ENCODE peak calls at places on chromosomes 11 and 22, in four cellular contexts. One of them, this sample, is unnamed.

GRCh38 chr11:64071849-64072248 is 36.1 kb downstream of the FLRT1 start:
- DNase-seq in HL-60: no peak
- DNase-seq in bronchial epithelial cell: no peak
- DNase-seq in transverse colon: no peak
- DNase-seq in this sample: no peak

GRCh38 chr11:29373725-29374124 is 643.1 kb downstream of the KCNA4 start:
- DNase-seq in HL-60: no peak
- DNase-seq in bronchial epithelial cell: no peak
- DNase-seq in transverse colon: no peak
- DNase-seq in this sample: no peak

GRCh38 chr11:79417069-79417920 is 23.5 kb downstream of the TENM4 start:
- DNase-seq in HL-60: no peak
- DNase-seq in bronchial epithelial cell: peak
- DNase-seq in transverse colon: no peak
- DNase-seq in this sample: peak

GRCh38 chr11:43583548-43583947 is 97.0 kb upstream of the HSD17B12 start:
- DNase-seq in HL-60: no peak
- DNase-seq in bronchial epithelial cell: no peak
- DNase-seq in transverse colon: no peak
- DNase-seq in this sample: no peak

GRCh38 chr11:68839953-68840641 is 1.6 kb downstream of the CPT1A start:
- DNase-seq in HL-60: no peak
- DNase-seq in bronchial epithelial cell: no peak
- DNase-seq in transverse colon: peak
- DNase-seq in this sample: no peak

GRCh38 chr11:20355221-20356219 is 8.0 kb upstream of the HTATIP2 start:
- DNase-seq in HL-60: peak
- DNase-seq in bronchial epithelial cell: peak
- DNase-seq in transverse colon: peak
- DNase-seq in this sample: peak

GRCh38 chr11:65540290-65541092 is 15.6 kb downstream of the SCYL1 start:
- DNase-seq in HL-60: peak
- DNase-seq in bronchial epithelial cell: peak
- DNase-seq in transverse colon: peak
- DNase-seq in this sample: peak

GRCh38 chr11:19714387-19715363 is 2.0 kb downstream of the NAV2 start:
- DNase-seq in HL-60: no peak
- DNase-seq in bronchial epithelial cell: peak
- DNase-seq in transverse colon: no peak
- DNase-seq in this sample: no peak

GRCh38 chr11:96091476-96091875 is 167.6 kb upstream of the MTMR2 start:
- DNase-seq in HL-60: no peak
- DNase-seq in bronchial epithelial cell: no peak
- DNase-seq in transverse colon: no peak
- DNase-seq in this sample: no peak

GRCh38 chr11:82080160-82080559 is 653.5 kb downstream of the FAM181B start:
- DNase-seq in HL-60: no peak
- DNase-seq in bronchial epithelial cell: peak
- DNase-seq in transverse colon: no peak
- DNase-seq in this sample: peak

GRCh38 chr11:23903044-23903704 is 593.7 kb upstream of the LUZP2 start:
- DNase-seq in HL-60: no peak
- DNase-seq in bronchial epithelial cell: peak
- DNase-seq in transverse colon: no peak
- DNase-seq in this sample: peak

GRCh38 chr11:47051217-47051616 is 114.7 kb downstream of the CSTPP1 start:
- DNase-seq in HL-60: no peak
- DNase-seq in bronchial epithelial cell: no peak
- DNase-seq in transverse colon: no peak
- DNase-seq in this sample: no peak

GRCh38 chr22:22748297-22748743 is 103.9 kb downstream of the GGTLC2 start:
- DNase-seq in HL-60: peak
- DNase-seq in bronchial epithelial cell: peak
- DNase-seq in transverse colon: peak
- DNase-seq in this sample: peak

GRCh38 chr11:44624761-44625221 is 59.3 kb downstream of the CD82 start:
- DNase-seq in HL-60: no peak
- DNase-seq in bronchial epithelial cell: no peak
- DNase-seq in transverse colon: peak
- DNase-seq in this sample: no peak

GRCh38 chr11:5291207-5291838 is 10.4 kb downstream of the OR51B4 start:
- DNase-seq in HL-60: peak
- DNase-seq in bronchial epithelial cell: peak
- DNase-seq in transverse colon: no peak
- DNase-seq in this sample: peak

GRCh38 chr11:17898782-17899181 is 114.1 kb downstream of the SERGEF start:
- DNase-seq in HL-60: no peak
- DNase-seq in bronchial epithelial cell: peak
- DNase-seq in transverse colon: no peak
- DNase-seq in this sample: peak

GRCh38 chr11:76237914-76238313 is 31.6 kb upstream of the WNT11 start:
- DNase-seq in HL-60: peak
- DNase-seq in bronchial epithelial cell: no peak
- DNase-seq in transverse colon: no peak
- DNase-seq in this sample: peak

DNA sequence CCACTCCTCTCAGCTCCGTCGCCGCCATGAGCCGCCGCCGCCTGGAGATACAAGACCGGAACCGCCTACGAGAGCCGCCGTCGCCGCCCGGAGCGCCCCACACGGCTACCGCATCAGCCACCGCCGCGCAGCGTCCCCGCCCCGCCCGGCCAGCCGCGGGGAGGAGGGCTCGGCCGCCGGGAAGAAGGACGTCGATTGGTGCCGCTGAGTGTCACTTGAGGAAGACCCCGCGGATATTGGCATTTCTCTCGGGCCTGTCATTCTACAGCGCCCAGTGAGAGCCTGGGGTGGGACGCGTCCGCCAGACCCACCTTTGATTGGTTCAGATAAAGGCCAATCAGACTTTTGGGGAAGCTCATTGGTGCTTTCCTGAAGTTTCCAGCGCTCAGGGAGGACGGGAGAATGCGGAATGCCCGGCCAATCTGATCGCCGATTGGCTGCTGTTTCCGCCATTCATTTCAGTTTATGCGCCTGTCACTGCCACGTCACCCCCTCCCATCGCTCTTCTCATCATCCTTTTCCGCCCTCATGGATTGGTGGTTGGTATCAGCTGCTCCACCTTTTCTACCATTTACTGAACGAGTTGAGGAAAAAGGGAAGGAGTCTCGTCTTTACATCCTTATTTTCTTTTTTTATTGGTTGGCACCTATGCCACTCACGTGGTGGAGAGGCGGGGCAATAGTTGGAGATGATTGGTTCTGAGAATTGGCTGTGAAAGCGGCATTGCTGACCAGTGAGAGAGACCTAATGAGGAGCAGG is at the start of gene OSBP:
- DNase-seq in HL-60: peak
- DNase-seq in bronchial epithelial cell: peak
- DNase-seq in transverse colon: peak
- DNase-seq in this sample: peak
- TF ChIP-seq CTCF in HL-60: no peak
- TF ChIP-seq CTCF in bronchial epithelial cell: no peak
- TF ChIP-seq CTCF in transverse colon: peak
- TF ChIP-seq CTCF in this sample: no peak

GRCh38 chr11:34139346-34139745 is 33.9 kb downstream of the NAT10 start:
- DNase-seq in HL-60: no peak
- DNase-seq in bronchial epithelial cell: no peak
- DNase-seq in transverse colon: no peak
- DNase-seq in this sample: no peak
- H3K4me3 ChIP-seq in HL-60: no peak
- H3K4me3 ChIP-seq in bronchial epithelial cell: no peak
- H3K4me3 ChIP-seq in transverse colon: no peak
- H3K4me3 ChIP-seq in this sample: no peak

DNA sequence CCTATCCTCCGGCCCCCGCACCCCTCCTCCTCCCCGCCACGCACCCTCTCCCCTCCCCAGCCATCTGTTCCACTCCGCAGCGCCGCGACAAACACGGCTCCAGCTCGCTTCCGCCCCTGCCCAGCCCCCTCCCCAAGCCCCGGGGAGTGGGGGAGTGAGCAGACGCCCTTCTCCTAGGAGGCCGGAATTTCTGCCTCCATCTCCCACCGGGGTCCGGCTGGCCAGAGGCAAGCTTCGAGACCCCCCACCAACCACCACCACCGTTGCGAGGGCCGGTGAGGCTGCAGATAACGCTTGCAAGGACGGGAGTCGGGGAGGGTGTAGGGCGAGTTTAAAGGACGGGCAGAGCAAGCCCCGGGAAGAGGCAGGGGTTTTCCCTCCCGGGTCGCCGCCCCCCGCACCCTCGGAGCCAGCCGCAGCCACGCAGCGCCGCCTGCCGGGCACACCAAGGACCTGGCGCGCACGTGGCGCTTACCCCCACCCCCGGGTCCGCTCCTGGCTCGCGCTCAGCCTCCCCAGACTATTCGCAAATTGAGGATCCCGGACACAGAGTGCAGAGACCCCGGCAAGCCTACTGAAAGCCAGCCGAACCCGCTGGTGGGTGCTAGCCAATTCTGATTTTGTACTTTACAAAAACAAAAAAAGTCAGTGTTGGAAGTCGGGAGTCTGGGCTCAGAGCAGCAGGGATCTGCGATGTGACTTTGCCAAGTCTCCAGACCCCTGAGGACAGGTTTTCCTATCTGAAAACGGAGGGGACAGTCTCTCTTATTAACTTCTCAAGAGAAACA is 22.6 kb downstream of the RTN4RL2 start:
- DNase-seq in HL-60: no peak
- DNase-seq in bronchial epithelial cell: no peak
- DNase-seq in transverse colon: peak
- DNase-seq in this sample: peak
- TF ChIP-seq CTCF in HL-60: no peak
- TF ChIP-seq CTCF in bronchial epithelial cell: peak
- TF ChIP-seq CTCF in transverse colon: peak
- TF ChIP-seq CTCF in this sample: peak

GRCh38 chr11:26608507-26609146 is 36.6 kb upstream of the MUC15 start:
- DNase-seq in HL-60: no peak
- DNase-seq in bronchial epithelial cell: no peak
- DNase-seq in transverse colon: no peak
- DNase-seq in this sample: no peak
- H3K4me3 ChIP-seq in HL-60: no peak
- H3K4me3 ChIP-seq in bronchial epithelial cell: no peak
- H3K4me3 ChIP-seq in transverse colon: no peak
- H3K4me3 ChIP-seq in this sample: no peak

GRCh38 chr11:83779876-83780275 is 493.7 kb upstream of the CCDC90B start:
- DNase-seq in HL-60: no peak
- DNase-seq in bronchial epithelial cell: peak
- DNase-seq in transverse colon: no peak
- DNase-seq in this sample: no peak
- TF ChIP-seq CTCF in HL-60: no peak
- TF ChIP-seq CTCF in bronchial epithelial cell: no peak
- TF ChIP-seq CTCF in transverse colon: no peak
- TF ChIP-seq CTCF in this sample: no peak

This sample was measured in epithelial cell of esophagus.